ENCODE peak calls at places on chromosome 7, in five cellular contexts. P, I, N, Q and C are unnamed samples.

GRCh38 chr7:2312272-2312929 is 1.8 kb downstream of the SNX8 start:
- DNase-seq in I (no peak), N (no peak), Q (no peak), P (no peak), C (no peak)

GRCh38 chr7:48089415-48089975 is 430 bp downstream of the UPP1 start:
- DNase-seq in N (peak), I (no peak), P (peak), Q (no peak), C (no peak)

GRCh38 chr7:70573202-70573810 is 558.6 kb upstream of the GALNT17 start:
- DNase-seq in N (no peak), P (no peak), I (no peak), Q (no peak), C (no peak)

GRCh38 chr7:134448359-134449229 is 10.3 kb downstream of the AKR1B1 start:
- DNase-seq in N (peak), P (no peak), Q (no peak), I (no peak), C (no peak)

GRCh38 chr7:92680458-92680857 is 90.3 kb upstream of the FAM133B start:
- DNase-seq in N (peak), I (no peak), Q (no peak), P (no peak), C (no peak)

GRCh38 chr7:106369349-106369748 is 84.6 kb upstream of the NAMPT start:
- DNase-seq in Q (no peak), N (peak), P (no peak), I (no peak), C (no peak)

GRCh38 chr7:79293655-79294142 is 159.8 kb downstream of the MAGI2 start:
- DNase-seq in Q (no peak), P (no peak), I (no peak), N (peak), C (no peak)

GRCh38 chr7:27245798-27246691 is 3.4 kb downstream of the EVX1 start:
- DNase-seq in N (peak), P (peak), Q (no peak), I (no peak), C (no peak)

GRCh38 chr7:114879554-114879953 is 42.3 kb upstream of the MDFIC start:
- DNase-seq in N (peak), P (no peak), Q (no peak), I (no peak), C (no peak)

GRCh38 chr7:100875356-100875751 is 451 bp downstream of the SRRT start:
- DNase-seq in P (no peak), I (no peak), Q (peak), N (peak), C (no peak)

DNA sequence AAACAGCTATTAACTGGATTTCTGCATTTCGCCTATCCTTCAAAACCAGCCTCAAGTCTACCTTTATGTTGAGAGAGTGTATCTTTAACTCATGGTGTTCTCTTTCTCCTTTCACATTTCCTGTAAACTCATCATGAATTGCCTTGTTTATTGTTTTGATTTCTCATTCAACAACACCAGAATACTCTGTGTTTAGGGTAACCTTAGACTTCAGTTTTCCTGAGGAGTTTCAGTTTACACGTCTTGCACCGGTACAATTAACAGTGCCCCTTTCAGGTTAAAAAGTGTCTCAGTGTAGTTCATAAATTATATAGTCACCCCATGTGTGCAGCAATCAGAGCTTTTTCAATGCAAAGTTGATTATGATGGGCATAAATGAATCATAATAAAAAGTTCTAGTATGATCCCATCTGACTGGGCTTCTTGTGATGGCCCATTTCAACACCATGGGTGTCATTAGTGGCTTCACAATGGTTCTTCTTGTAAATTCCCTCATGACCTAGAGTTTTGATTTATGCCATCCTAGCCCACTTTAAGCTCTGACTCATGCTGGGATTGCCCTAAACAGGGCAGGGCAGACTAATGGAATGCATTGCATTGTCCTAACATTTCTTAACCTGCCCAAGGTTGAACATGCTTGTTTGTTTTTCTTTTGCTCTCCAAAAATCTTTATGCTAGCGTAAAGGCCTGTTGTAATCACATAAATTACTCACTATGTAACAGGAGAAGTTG is 22.0 kb downstream of the ITGB8 start:
- DNase-seq in I (no peak), P (no peak), N (peak), Q (no peak), C (no peak)
- TF ChIP-seq CTCF in I (no peak), P (no peak), N (no peak), Q (no peak), C (no peak)

DNA sequence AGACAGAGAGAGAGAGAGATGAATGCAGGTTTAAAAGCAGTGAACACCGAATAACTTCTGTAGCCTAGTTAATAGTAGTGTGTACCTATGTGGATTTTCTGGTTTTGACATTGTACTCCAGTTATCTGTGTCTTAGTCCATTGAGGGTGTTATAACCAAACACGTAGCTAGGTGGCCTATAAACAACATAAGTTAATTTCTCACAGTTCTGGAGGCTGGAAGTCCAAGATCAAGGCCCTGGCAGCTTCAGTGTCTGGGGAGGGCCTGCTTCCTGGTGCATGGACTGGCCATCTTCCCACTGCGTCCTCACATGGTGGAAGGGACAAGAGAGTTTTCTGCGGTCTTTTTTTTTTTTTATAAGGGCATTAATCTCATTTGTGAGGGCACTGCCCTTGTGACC is 23.5 kb downstream of the AOC1 start:
- DNase-seq in I (no peak), Q (peak), P (no peak), N (no peak), C (no peak)
- TF ChIP-seq CTCF in I (no peak), Q (peak), P (no peak), N (no peak), C (no peak)

GRCh38 chr7:137965942-137966624 is 35.8 kb downstream of the CREB3L2 start:
- DNase-seq in N (no peak), I (no peak), P (no peak), Q (no peak), C (no peak)
- TF ChIP-seq CTCF in N (peak), I (no peak), P (no peak), Q (no peak), C (no peak)

DNA sequence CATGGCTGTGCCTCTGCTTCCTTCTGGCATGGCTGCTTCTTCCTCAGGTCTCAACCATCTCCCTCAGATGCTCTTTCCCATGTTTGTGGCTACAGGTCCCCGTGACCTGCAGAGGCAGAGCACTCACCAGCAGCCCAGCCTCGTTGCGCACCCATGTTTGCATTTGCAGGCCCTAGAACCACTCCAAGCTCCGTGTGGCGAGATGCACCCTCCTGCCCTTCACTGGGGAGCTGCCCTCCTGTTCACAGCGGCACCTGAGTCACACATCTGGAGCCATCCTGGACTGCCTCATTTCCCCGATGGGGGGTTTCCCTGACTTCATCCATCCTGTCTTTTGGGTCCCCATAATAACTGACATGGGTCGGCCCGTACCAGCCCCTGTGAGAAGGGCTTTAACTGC is 35.9 kb downstream of the EGFR start:
- DNase-seq in I (no peak), N (no peak), Q (no peak), P (no peak), C (no peak)
- TF ChIP-seq CTCF in I (no peak), N (no peak), Q (no peak), P (no peak), C (no peak)

GRCh38 chr7:155371884-155372781 is 74.5 kb downstream of the INSIG1 start:
- DNase-seq in N (peak), P (no peak), Q (peak), I (no peak), C (no peak)
- TF ChIP-seq CTCF in N (no peak), P (peak), Q (peak), I (no peak), C (no peak)

GRCh38 chr7:96040250-96040772 is 268.0 kb downstream of the DYNC1I1 start:
- DNase-seq in N (no peak), Q (no peak), I (no peak), P (no peak), C (no peak)

GRCh38 chr7:96045181-96045580 is 272.8 kb downstream of the DYNC1I1 start:
- DNase-seq in I (no peak), Q (no peak), P (no peak), N (no peak), C (no peak)

DNA sequence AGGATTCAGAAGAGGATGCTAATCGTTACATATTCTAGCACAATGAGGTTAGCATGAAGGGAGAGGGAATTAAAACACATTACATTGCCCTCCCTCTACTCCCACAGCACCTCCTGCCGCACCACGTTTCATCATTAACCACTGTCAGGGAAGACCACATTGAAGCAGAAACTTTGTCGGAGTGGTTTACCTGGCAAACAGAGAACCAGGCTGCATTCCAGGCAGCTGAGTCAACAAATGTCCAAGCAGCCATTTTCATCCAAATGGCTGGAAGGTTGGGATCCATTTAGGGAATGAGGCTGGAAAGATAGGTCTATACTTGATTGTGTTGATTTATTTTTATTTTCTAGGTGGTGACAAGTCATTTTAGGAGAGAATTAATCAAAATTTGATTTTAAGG is 273.6 kb downstream of the DYNC1I1 start:
- DNase-seq in I (no peak), N (no peak), P (no peak), Q (no peak), C (no peak)
- TF ChIP-seq CTCF in I (no peak), N (no peak), P (no peak), Q (no peak), C (no peak)

GRCh38 chr7:76316984-76317781 is 14.7 kb downstream of the HSPB1 start:
- DNase-seq in P (no peak), Q (no peak), I (no peak), N (no peak), C (no peak)
- TF ChIP-seq CTCF in P (no peak), Q (no peak), I (no peak), N (no peak), C (no peak)

GRCh38 chr7:28957064-28957821 is 887 bp downstream of the TRIL start:
- DNase-seq in I (no peak), P (peak), N (peak), Q (no peak), C (no peak)

GRCh38 chr7:28955356-28955722 is 2.8 kb downstream of the TRIL start:
- DNase-seq in P (no peak), Q (no peak), I (no peak), N (no peak), C (no peak)

GRCh38 chr7:28955723-28956607 is 2.2 kb downstream of the TRIL start:
- DNase-seq in Q (peak), P (peak), N (peak), I (peak), C (no peak)

GRCh38 chr7:28957822-28958234 is 302 bp downstream of the TRIL start:
- DNase-seq in Q (no peak), P (no peak), N (peak), I (no peak), C (no peak)

GRCh38 chr7:28956608-28957063 is 1.5 kb downstream of the TRIL start:
- DNase-seq in Q (no peak), P (peak), I (peak), N (peak), C (no peak)
- TF ChIP-seq CTCF in Q (peak), P (peak), I (peak), N (peak), C (peak)

GRCh38 chr7:44964384-44964830 is 14.4 kb downstream of the MYO1G start:
- DNase-seq in N (peak), P (no peak), Q (no peak), I (no peak), C (no peak)
- TF ChIP-seq CTCF in N (peak), P (no peak), Q (peak), I (no peak), C (peak)

GRCh38 chr7:11153694-11154093 is 180.0 kb downstream of the PHF14 start:
- DNase-seq in P (no peak), I (no peak), Q (no peak), N (no peak), C (no peak)
- TF ChIP-seq CTCF in P (no peak), I (no peak), Q (no peak), N (no peak), C (no peak)